ENCODE peak calls at places on chromosomes 2 and 18, in seven cellular contexts. One of them, this sample, is unnamed.

GRCh38 chr2:17615728-17616351 is 75.3 kb downstream of the VSNL1 start:
- DNase-seq in epithelial cell of prostate: no peak
- DNase-seq in H9: no peak
- DNase-seq in effector memory CD4-positive, alpha-beta T cell: no peak
- DNase-seq in prostate gland: no peak
- DNase-seq in lower lobe of right lung: no peak
- DNase-seq in psoas muscle: no peak
- DNase-seq in this sample: no peak

GRCh38 chr18:28284132-28284531 is 107.2 kb upstream of the CDH2 start:
- DNase-seq in epithelial cell of prostate: peak; percentile 72
- DNase-seq in H9: no peak
- DNase-seq in effector memory CD4-positive, alpha-beta T cell: no peak
- DNase-seq in prostate gland: no peak
- DNase-seq in lower lobe of right lung: no peak
- DNase-seq in psoas muscle: no peak
- DNase-seq in this sample: no peak

GRCh38 chr2:211611061-211611518 is 927.5 kb downstream of the ERBB4 start:
- DNase-seq in epithelial cell of prostate: no peak
- DNase-seq in H9: no peak
- DNase-seq in effector memory CD4-positive, alpha-beta T cell: no peak
- DNase-seq in prostate gland: no peak
- DNase-seq in lower lobe of right lung: no peak
- DNase-seq in psoas muscle: no peak
- DNase-seq in this sample: no peak

GRCh38 chr2:161250864-161251436 is 57.3 kb upstream of the PSMD14 start:
- DNase-seq in epithelial cell of prostate: no peak
- DNase-seq in H9: peak; percentile 43
- DNase-seq in effector memory CD4-positive, alpha-beta T cell: no peak
- DNase-seq in prostate gland: no peak
- DNase-seq in lower lobe of right lung: no peak
- DNase-seq in psoas muscle: no peak
- DNase-seq in this sample: no peak

GRCh38 chr2:239814917-239815637 is 210.1 kb downstream of the NDUFA10 start:
- DNase-seq in epithelial cell of prostate: no peak
- DNase-seq in H9: no peak
- DNase-seq in effector memory CD4-positive, alpha-beta T cell: no peak
- DNase-seq in prostate gland: no peak
- DNase-seq in lower lobe of right lung: no peak
- DNase-seq in psoas muscle: peak; percentile 38
- DNase-seq in this sample: no peak

GRCh38 chr18:74468547-74469014 is 11.5 kb upstream of the DIPK1C start:
- DNase-seq in epithelial cell of prostate: no peak
- DNase-seq in H9: no peak
- DNase-seq in effector memory CD4-positive, alpha-beta T cell: no peak
- DNase-seq in prostate gland: peak; percentile 58
- DNase-seq in lower lobe of right lung: no peak
- DNase-seq in psoas muscle: no peak
- DNase-seq in this sample: no peak

GRCh38 chr2:236580746-236581355 is 11.2 kb downstream of the ACKR3 start:
- DNase-seq in epithelial cell of prostate: no peak
- DNase-seq in H9: no peak
- DNase-seq in effector memory CD4-positive, alpha-beta T cell: no peak
- DNase-seq in prostate gland: no peak
- DNase-seq in lower lobe of right lung: no peak
- DNase-seq in psoas muscle: no peak
- DNase-seq in this sample: no peak

GRCh38 chr2:38581193-38582147 is 21.3 kb downstream of the HNRNPLL start:
- DNase-seq in epithelial cell of prostate: no peak
- DNase-seq in H9: peak; percentile 48
- DNase-seq in effector memory CD4-positive, alpha-beta T cell: no peak
- DNase-seq in prostate gland: peak; percentile 41
- DNase-seq in lower lobe of right lung: peak; percentile 60
- DNase-seq in psoas muscle: no peak
- DNase-seq in this sample: no peak

GRCh38 chr18:74914052-74914591 is 294.8 kb downstream of the PTGR3 start:
- DNase-seq in epithelial cell of prostate: no peak
- DNase-seq in H9: no peak
- DNase-seq in effector memory CD4-positive, alpha-beta T cell: no peak
- DNase-seq in prostate gland: no peak
- DNase-seq in lower lobe of right lung: no peak
- DNase-seq in psoas muscle: no peak
- DNase-seq in this sample: no peak

GRCh38 chr2:173568054-173568453 is 213.4 kb downstream of the CDCA7 start:
- DNase-seq in epithelial cell of prostate: no peak
- DNase-seq in H9: peak; percentile 69
- DNase-seq in effector memory CD4-positive, alpha-beta T cell: no peak
- DNase-seq in prostate gland: no peak
- DNase-seq in lower lobe of right lung: no peak
- DNase-seq in psoas muscle: peak; percentile 23
- DNase-seq in this sample: no peak

GRCh38 chr2:68196120-68196716 is 38.5 kb downstream of the PNO1 start:
- DNase-seq in epithelial cell of prostate: no peak
- DNase-seq in H9: no peak
- DNase-seq in effector memory CD4-positive, alpha-beta T cell: peak; percentile 15
- DNase-seq in prostate gland: peak; percentile 25
- DNase-seq in lower lobe of right lung: no peak
- DNase-seq in psoas muscle: no peak
- DNase-seq in this sample: peak; percentile 3

GRCh38 chr2:8860239-8860638 is 22.8 kb upstream of the KIDINS220 start:
- DNase-seq in epithelial cell of prostate: no peak
- DNase-seq in H9: no peak
- DNase-seq in effector memory CD4-positive, alpha-beta T cell: no peak
- DNase-seq in prostate gland: no peak
- DNase-seq in lower lobe of right lung: no peak
- DNase-seq in psoas muscle: no peak
- DNase-seq in this sample: no peak

GRCh38 chr2:173355132-173355865 is 627 bp downstream of the CDCA7 start:
- DNase-seq in epithelial cell of prostate: no peak
- DNase-seq in H9: peak; percentile 67
- DNase-seq in effector memory CD4-positive, alpha-beta T cell: peak; percentile 1
- DNase-seq in prostate gland: peak; percentile 9
- DNase-seq in lower lobe of right lung: peak; percentile 61
- DNase-seq in psoas muscle: peak; percentile 21
- DNase-seq in this sample: no peak

GRCh38 chr2:1282552-1282951 is 130.7 kb upstream of the TPO start:
- DNase-seq in epithelial cell of prostate: no peak
- DNase-seq in H9: no peak
- DNase-seq in effector memory CD4-positive, alpha-beta T cell: no peak
- DNase-seq in prostate gland: no peak
- DNase-seq in lower lobe of right lung: no peak
- DNase-seq in psoas muscle: no peak
- DNase-seq in this sample: no peak

GRCh38 chr2:98240796-98241398 is 105.4 kb upstream of the CNGA3 start:
- DNase-seq in epithelial cell of prostate: no peak
- DNase-seq in H9: no peak
- DNase-seq in effector memory CD4-positive, alpha-beta T cell: no peak
- DNase-seq in prostate gland: no peak
- DNase-seq in lower lobe of right lung: no peak
- DNase-seq in psoas muscle: no peak
- DNase-seq in this sample: no peak

GRCh38 chr2:97707428-97708380 is 5.7 kb upstream of the ZAP70 start:
- DNase-seq in epithelial cell of prostate: no peak
- DNase-seq in H9: peak; percentile 25
- DNase-seq in effector memory CD4-positive, alpha-beta T cell: no peak
- DNase-seq in prostate gland: no peak
- DNase-seq in lower lobe of right lung: no peak
- DNase-seq in psoas muscle: no peak
- DNase-seq in this sample: no peak

GRCh38 chr2:238925816-238926215 is 77.9 kb downstream of the TWIST2 start:
- DNase-seq in epithelial cell of prostate: no peak
- DNase-seq in H9: no peak
- DNase-seq in effector memory CD4-positive, alpha-beta T cell: no peak
- DNase-seq in prostate gland: no peak
- DNase-seq in lower lobe of right lung: no peak
- DNase-seq in psoas muscle: no peak
- DNase-seq in this sample: no peak

GRCh38 chr2:26717362-26717761 is 24.8 kb downstream of the KCNK3 start:
- DNase-seq in epithelial cell of prostate: no peak
- DNase-seq in H9: no peak
- DNase-seq in effector memory CD4-positive, alpha-beta T cell: no peak
- DNase-seq in prostate gland: no peak
- DNase-seq in lower lobe of right lung: no peak
- DNase-seq in psoas muscle: no peak
- DNase-seq in this sample: no peak

GRCh38 chr2:26715528-26716270 is 23.2 kb downstream of the KCNK3 start:
- DNase-seq in epithelial cell of prostate: no peak
- DNase-seq in H9: no peak
- DNase-seq in effector memory CD4-positive, alpha-beta T cell: no peak
- DNase-seq in prostate gland: no peak
- DNase-seq in lower lobe of right lung: no peak
- DNase-seq in psoas muscle: no peak
- DNase-seq in this sample: no peak

GRCh38 chr2:26718949-26719686 is 26.6 kb downstream of the KCNK3 start:
- DNase-seq in epithelial cell of prostate: no peak
- DNase-seq in H9: no peak
- DNase-seq in effector memory CD4-positive, alpha-beta T cell: no peak
- DNase-seq in prostate gland: no peak
- DNase-seq in lower lobe of right lung: no peak
- DNase-seq in psoas muscle: no peak
- DNase-seq in this sample: no peak

GRCh38 chr2:26716769-26717168 is 24.2 kb downstream of the KCNK3 start:
- DNase-seq in epithelial cell of prostate: no peak
- DNase-seq in H9: no peak
- DNase-seq in effector memory CD4-positive, alpha-beta T cell: no peak
- DNase-seq in prostate gland: no peak
- DNase-seq in lower lobe of right lung: no peak
- DNase-seq in psoas muscle: no peak
- DNase-seq in this sample: no peak

GRCh38 chr2:26716340-26716739 is 23.8 kb downstream of the KCNK3 start:
- DNase-seq in epithelial cell of prostate: no peak
- DNase-seq in H9: no peak
- DNase-seq in effector memory CD4-positive, alpha-beta T cell: no peak
- DNase-seq in prostate gland: no peak
- DNase-seq in lower lobe of right lung: no peak
- DNase-seq in psoas muscle: no peak
- DNase-seq in this sample: no peak
- H3K27ac ChIP-seq in epithelial cell of prostate: no peak overlapping the region
- H3K27ac ChIP-seq in H9: no peak overlapping the region
- H3K27ac ChIP-seq in effector memory CD4-positive, alpha-beta T cell: no peak overlapping the region
- H3K27ac ChIP-seq in prostate gland: no peak overlapping the region
- H3K27ac ChIP-seq in lower lobe of right lung: no peak overlapping the region
- H3K27ac ChIP-seq in psoas muscle: no peak overlapping the region
- H3K27ac ChIP-seq in this sample: no peak overlapping the region

DNA sequence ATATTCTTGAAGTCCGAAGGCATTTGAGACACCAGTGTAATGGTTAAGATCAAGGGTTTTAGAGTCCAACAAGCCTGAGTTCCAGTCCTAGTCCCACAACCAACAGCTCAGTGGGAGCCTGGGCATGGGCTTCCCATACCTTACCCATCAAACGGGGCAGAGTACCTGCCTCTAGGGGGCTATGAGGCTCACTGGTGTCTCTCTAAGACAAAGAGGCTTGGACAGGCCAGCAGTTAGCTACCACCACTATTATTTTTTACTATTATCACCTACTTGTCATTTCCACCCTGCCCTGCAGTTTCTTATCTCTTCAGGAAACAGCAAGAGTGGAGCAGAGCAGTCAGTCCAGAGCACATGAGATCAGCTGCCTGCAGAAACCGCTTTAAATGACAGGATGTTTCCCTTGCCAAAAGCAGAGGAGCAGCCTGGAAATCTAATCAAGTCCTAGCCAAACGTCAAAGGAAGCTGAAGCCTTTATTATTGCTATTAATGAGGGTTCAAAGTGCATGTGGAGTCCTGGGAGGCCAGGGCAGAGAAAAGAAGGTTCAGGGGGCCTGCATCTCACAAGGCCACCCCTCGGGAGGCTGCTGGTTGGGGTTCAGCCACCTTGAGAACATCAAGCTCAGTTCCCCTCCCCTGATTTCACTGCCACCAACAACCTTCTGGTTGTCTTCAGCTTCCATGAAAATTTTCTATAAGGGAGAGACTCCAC is 66.6 kb downstream of the STPG4 start:
- DNase-seq in epithelial cell of prostate: no peak
- DNase-seq in H9: peak; percentile 52
- DNase-seq in effector memory CD4-positive, alpha-beta T cell: no peak
- DNase-seq in prostate gland: no peak
- DNase-seq in lower lobe of right lung: no peak
- DNase-seq in psoas muscle: no peak
- DNase-seq in this sample: no peak
- H3K27ac ChIP-seq in epithelial cell of prostate: no peak overlapping the region
- H3K27ac ChIP-seq in H9: no peak overlapping the region
- H3K27ac ChIP-seq in effector memory CD4-positive, alpha-beta T cell: no peak overlapping the region
- H3K27ac ChIP-seq in prostate gland: no peak overlapping the region
- H3K27ac ChIP-seq in lower lobe of right lung: peak overlapping the region; percentile 40
- H3K27ac ChIP-seq in psoas muscle: peak overlapping the region; percentile 36
- H3K27ac ChIP-seq in this sample: no peak overlapping the region

GRCh38 chr2:104656496-104657310 is 197.2 kb upstream of the POU3F3 start:
- DNase-seq in epithelial cell of prostate: no peak
- DNase-seq in H9: no peak
- DNase-seq in effector memory CD4-positive, alpha-beta T cell: no peak
- DNase-seq in prostate gland: no peak
- DNase-seq in lower lobe of right lung: no peak
- DNase-seq in psoas muscle: no peak
- DNase-seq in this sample: no peak

GRCh38 chr2:104654813-104655212 is 199.1 kb upstream of the POU3F3 start:
- DNase-seq in epithelial cell of prostate: no peak
- DNase-seq in H9: no peak
- DNase-seq in effector memory CD4-positive, alpha-beta T cell: no peak
- DNase-seq in prostate gland: no peak
- DNase-seq in lower lobe of right lung: no peak
- DNase-seq in psoas muscle: no peak
- DNase-seq in this sample: no peak

GRCh38 chr2:104658840-104659591 is 194.9 kb upstream of the POU3F3 start:
- DNase-seq in epithelial cell of prostate: no peak
- DNase-seq in H9: peak; percentile 50
- DNase-seq in effector memory CD4-positive, alpha-beta T cell: no peak
- DNase-seq in prostate gland: no peak
- DNase-seq in lower lobe of right lung: no peak
- DNase-seq in psoas muscle: no peak
- DNase-seq in this sample: peak; percentile 47

GRCh38 chr2:104658149-104658839 is 195.6 kb upstream of the POU3F3 start:
- DNase-seq in epithelial cell of prostate: no peak
- DNase-seq in H9: peak; percentile 75
- DNase-seq in effector memory CD4-positive, alpha-beta T cell: no peak
- DNase-seq in prostate gland: peak; percentile 14
- DNase-seq in lower lobe of right lung: peak; percentile 76
- DNase-seq in psoas muscle: peak; percentile 53
- DNase-seq in this sample: peak; percentile 41
- H3K27ac ChIP-seq in epithelial cell of prostate: no peak overlapping the region
- H3K27ac ChIP-seq in H9: no peak overlapping the region
- H3K27ac ChIP-seq in effector memory CD4-positive, alpha-beta T cell: no peak overlapping the region
- H3K27ac ChIP-seq in prostate gland: no peak overlapping the region
- H3K27ac ChIP-seq in lower lobe of right lung: peak overlapping the region; percentile 25
- H3K27ac ChIP-seq in psoas muscle: no peak overlapping the region
- H3K27ac ChIP-seq in this sample: no peak overlapping the region

DNA sequence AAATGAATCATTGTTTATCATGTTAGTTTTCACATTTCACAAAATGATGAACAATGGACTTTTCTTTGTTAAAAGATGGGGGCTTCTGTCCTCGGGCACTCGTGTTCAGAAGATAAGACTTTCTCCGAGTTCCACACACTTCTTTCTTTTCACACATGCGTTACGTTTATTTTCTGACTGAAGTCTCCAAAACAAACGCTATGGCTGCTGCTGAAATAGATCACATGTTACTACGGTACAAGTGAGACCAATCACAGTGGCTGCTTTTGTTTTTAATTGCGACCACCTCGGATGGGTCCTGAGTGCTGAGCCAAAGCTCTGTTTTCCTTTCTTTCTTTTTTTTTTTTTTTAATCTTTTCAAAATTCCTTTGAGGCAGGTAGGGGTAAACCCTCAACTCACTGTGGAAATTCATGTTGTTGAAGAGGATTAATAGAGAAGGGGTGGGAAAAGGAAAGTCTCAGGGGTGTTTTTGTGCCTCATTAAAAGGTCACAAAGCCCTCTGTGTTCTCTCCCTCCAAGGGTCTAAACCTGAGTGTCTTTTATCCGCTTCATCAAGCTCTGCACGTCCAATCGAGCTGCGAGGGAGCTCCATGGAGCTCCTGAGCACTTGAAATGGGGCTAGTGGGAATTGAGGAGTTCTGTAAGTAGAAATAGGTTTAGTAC is 48.2 kb downstream of the ARL4C start:
- DNase-seq in epithelial cell of prostate: no peak
- DNase-seq in H9: no peak
- DNase-seq in effector memory CD4-positive, alpha-beta T cell: no peak
- DNase-seq in prostate gland: no peak
- DNase-seq in lower lobe of right lung: no peak
- DNase-seq in psoas muscle: no peak
- DNase-seq in this sample: no peak
- H3K27ac ChIP-seq in epithelial cell of prostate: no peak overlapping the region
- H3K27ac ChIP-seq in H9: no peak overlapping the region
- H3K27ac ChIP-seq in effector memory CD4-positive, alpha-beta T cell: no peak overlapping the region
- H3K27ac ChIP-seq in prostate gland: no peak overlapping the region
- H3K27ac ChIP-seq in lower lobe of right lung: no peak overlapping the region
- H3K27ac ChIP-seq in psoas muscle: no peak overlapping the region
- H3K27ac ChIP-seq in this sample: no peak overlapping the region